ENCODE peak calls at places on chromosomes 16 and 17, in eight cellular contexts. Z is activated effector memory CD4-positive, alpha-beta T cell treated with Interleukin-2 at 50 U/mL for 16 hours; V is Kasumi-1; H is T1000; F is epithelial cell of esophagus; O is Right ventricle myocardium superior; C is frontal cortex; I is AG20443. G is an unnamed sample.

GRCh38 chr17:17972952-17973254 is 241 bp downstream of the DRC3 start:
- DNase-seq in Z (no peak), V (no peak), H (no peak), F (no peak), O (no peak), C (no peak), I (no peak), G (no peak)

GRCh38 chr17:29617481-29618271 is 5.0 kb downstream of the CORO6 start:
- DNase-seq in Z (peak; percentile 81), V (peak; percentile 69), H (no peak), F (peak; percentile 87), O (peak; percentile 90), C (peak; percentile 79), I (peak; percentile 74), G (no peak)

GRCh38 chr17:36825956-36826350 is 111.3 kb upstream of the LHX1 start:
- DNase-seq in Z (no peak), V (no peak), H (no peak), F (no peak), O (no peak), C (no peak), I (no peak), G (no peak)

GRCh38 chr17:51228177-51228576 is 31.7 kb downstream of the MBTD1 start:
- DNase-seq in Z (no peak), V (no peak), H (no peak), F (peak; percentile 43), O (no peak), C (no peak), I (peak; percentile 65), G (no peak)

GRCh38 chr17:66715745-66716156 is 119.2 kb upstream of the CACNG5 start:
- DNase-seq in Z (no peak), V (peak; percentile 80), H (no peak), F (peak; percentile 77), O (no peak), C (peak; percentile 20), I (peak; percentile 76), G (peak; percentile 91)

GRCh38 chr16:22874394-22874793 is 60.4 kb downstream of the HS3ST2 start:
- DNase-seq in Z (no peak), V (no peak), H (no peak), F (no peak), O (no peak), C (no peak), I (no peak), G (no peak)

GRCh38 chr16:50036426-50036825 is 11.4 kb downstream of the CNEP1R1 start:
- DNase-seq in Z (no peak), V (no peak), H (no peak), F (no peak), O (no peak), C (no peak), I (no peak), G (no peak)

GRCh38 chr16:70416748-70417616 is 21.9 kb downstream of the ST3GAL2 start:
- DNase-seq in Z (no peak), V (no peak), H (no peak), F (no peak), O (no peak), C (no peak), I (no peak), G (no peak)

GRCh38 chr16:430904-431303 is 5.5 kb downstream of the RAB11FIP3 start:
- DNase-seq in Z (no peak), V (no peak), H (no peak), F (no peak), O (no peak), C (no peak), I (no peak), G (no peak)

GRCh38 chr17:78709119-78709681 is 72.9 kb downstream of the CYTH1 start:
- DNase-seq in Z (no peak), V (no peak), H (no peak), F (no peak), O (no peak), C (no peak), I (no peak), G (no peak)

GRCh38 chr16:68401871-68402747 is 46.2 kb downstream of the SMPD3 start:
- DNase-seq in Z (no peak), V (no peak), H (no peak), F (peak; percentile 42), O (no peak), C (no peak), I (peak; percentile 87), G (peak; percentile 48)

GRCh38 chr17:3879181-3879580 is 13.7 kb downstream of the CAMKK1 start:
- DNase-seq in Z (no peak), V (no peak), H (no peak), F (no peak), O (peak; percentile 59), C (no peak), I (peak; percentile 88), G (no peak)

GRCh38 chr16:57795431-57795878 is 6.8 kb downstream of the KIFC3 start:
- DNase-seq in Z (peak; percentile 9), V (peak; percentile 60), H (no peak), F (peak; percentile 84), O (no peak), C (peak; percentile 42), I (peak; percentile 60), G (peak; percentile 75)

GRCh38 chr16:12215302-12216105 is 239.0 kb downstream of the SNX29 start:
- DNase-seq in Z (no peak), V (no peak), H (no peak), F (no peak), O (no peak), C (no peak), I (no peak), G (no peak)

GRCh38 chr17:51653902-51654301 is 393.6 kb downstream of the UTP18 start:
- DNase-seq in Z (no peak), V (no peak), H (no peak), F (no peak), O (no peak), C (no peak), I (no peak), G (no peak)

GRCh38 chr16:29126057-29126494 is 141.2 kb downstream of the LAT start:
- DNase-seq in Z (no peak), V (peak; percentile 67), H (no peak), F (no peak), O (peak; percentile 60), C (no peak), I (no peak), G (no peak)

GRCh38 chr17:40290629-40291296 is 3.1 kb downstream of the CDC6 start:
- DNase-seq in Z (no peak), V (peak; percentile 81), H (peak; percentile 52), F (peak; percentile 93), O (no peak), C (no peak), I (peak; percentile 69), G (no peak)

GRCh38 chr17:80430446-80431245 is 15.7 kb downstream of the ENDOV start:
- DNase-seq in Z (no peak), V (no peak), H (no peak), F (peak; percentile 48), O (peak; percentile 27), C (no peak), I (no peak), G (no peak)

GRCh38 chr17:34820922-34821321 is 140.3 kb downstream of the CCT6B start:
- DNase-seq in Z (no peak), V (no peak), H (no peak), F (peak; percentile 2), O (no peak), C (no peak), I (no peak), G (no peak)